ENCODE peak calls at places on chromosomes 13 and 19, in six cellular contexts. G is WTC11, Q is ascending aorta, H is RPMI7951, F is DMS 273 treated with DMSO at 0.1 percent for 48 hours, W is HFF-Myc. Y is an unnamed sample.

GRCh38 chr19:50994129-50994528 is 7.3 kb downstream of the KLK8 start:
- DNase-seq in G (no peak), Q (no peak), H (peak), F (no peak), W (no peak), Y (no peak)

GRCh38 chr19:1608414-1609391 is 3.4 kb upstream of the UQCR11 start:
- DNase-seq in G (no peak), Q (no peak), H (peak), F (no peak), W (no peak), Y (no peak)

GRCh38 chr13:98219685-98220084 is 42.6 kb upstream of the RNF113B start:
- DNase-seq in G (no peak), Q (no peak), H (no peak), F (no peak), W (no peak), Y (no peak)

GRCh38 chr19:24074720-24075119 is 12.3 kb upstream of the ZNF254 start:
- DNase-seq in G (no peak), Q (no peak), H (peak), F (no peak), W (no peak), Y (no peak)

GRCh38 chr13:48783181-48783630 is 129.5 kb downstream of the CYSLTR2 start:
- DNase-seq in G (no peak), Q (peak), H (peak), F (peak), W (peak), Y (no peak)

GRCh38 chr13:48839171-48839570 is 136.5 kb upstream of the FNDC3A start:
- DNase-seq in G (no peak), Q (no peak), H (no peak), F (no peak), W (no peak), Y (no peak)

GRCh38 chr19:1490020-1490310 is 185 bp downstream of the PCSK4 start:
- DNase-seq in G (no peak), Q (no peak), H (no peak), F (no peak), W (no peak), Y (no peak)

GRCh38 chr19:33348301-33349010 is 25.1 kb upstream of the CEBPG start:
- DNase-seq in G (no peak), Q (no peak), H (peak), F (no peak), W (no peak), Y (no peak)

GRCh38 chr13:77422724-77423123 is 95.8 kb upstream of the MYCBP2 start:
- DNase-seq in G (no peak), Q (no peak), H (no peak), F (no peak), W (no peak), Y (no peak)

GRCh38 chr13:73715114-73715909 is 418.9 kb downstream of the KLF12 start:
- DNase-seq in G (no peak), Q (no peak), H (no peak), F (no peak), W (no peak), Y (no peak)

GRCh38 chr13:111158136-111158805 is 43.2 kb downstream of the ARHGEF7 start:
- DNase-seq in G (no peak), Q (no peak), H (no peak), F (no peak), W (no peak), Y (no peak)

GRCh38 chr19:7418575-7418974 is 69.8 kb downstream of the ARHGEF18 start:
- DNase-seq in G (no peak), Q (no peak), H (no peak), F (no peak), W (no peak), Y (no peak)

GRCh38 chr19:55451522-55452380 is 8.7 kb upstream of the SHISA7 start:
- DNase-seq in G (no peak), Q (no peak), H (no peak), F (no peak), W (no peak), Y (no peak)

GRCh38 chr13:102195566-102196462 is 206.0 kb downstream of the FGF14 start:
- DNase-seq in G (no peak), Q (no peak), H (peak), F (no peak), W (peak), Y (no peak)

GRCh38 chr19:23957660-23958281 is 43.1 kb downstream of the ZNF726 start:
- DNase-seq in G (no peak), Q (no peak), H (peak), F (peak), W (peak), Y (no peak)

GRCh38 chr13:76293346-76293745 is 592.9 kb downstream of the KCTD12 start:
- DNase-seq in G (no peak), Q (no peak), H (no peak), F (no peak), W (no peak), Y (no peak)

GRCh38 chr19:10868872-10869547 is 2.3 kb upstream of the CARM1 start:
- DNase-seq in G (no peak), Q (no peak), H (no peak), F (no peak), W (no peak), Y (no peak)

GRCh38 chr13:21347753-21348318 is 111.3 kb downstream of the ZDHHC20 start:
- DNase-seq in G (peak), Q (no peak), H (no peak), F (no peak), W (no peak), Y (no peak)

GRCh38 chr13:19587635-19588300 is 26.4 kb upstream of the TPTE2 start:
- DNase-seq in G (no peak), Q (no peak), H (peak), F (no peak), W (no peak), Y (no peak)

GRCh38 chr13:51355217-51355616 is 15.7 kb downstream of the SERPINE3 start:
- DNase-seq in G (no peak), Q (no peak), H (no peak), F (no peak), W (no peak), Y (no peak)

GRCh38 chr19:23525265-23525862 is 130.1 kb upstream of the ZNF91 start:
- DNase-seq in G (no peak), Q (no peak), H (no peak), F (no peak), W (no peak), Y (no peak)

GRCh38 chr13:110306340-110306959 is 507 bp downstream of the COL4A1 start:
- DNase-seq in G (peak), Q (peak), H (peak), F (no peak), W (no peak), Y (no peak)

GRCh38 chr13:24208314-24208713 is 47.8 kb downstream of the SPATA13 start:
- DNase-seq in G (no peak), Q (no peak), H (peak), F (no peak), W (peak), Y (no peak)

GRCh38 chr13:111156421-111156820 is 41.3 kb downstream of the ARHGEF7 start:
- DNase-seq in G (no peak), Q (no peak), H (no peak), F (no peak), W (no peak), Y (no peak)

GRCh38 chr13:72431981-72432617 is 295.3 kb downstream of the MZT1 start:
- DNase-seq in G (no peak), Q (no peak), H (no peak), F (no peak), W (no peak), Y (no peak)

GRCh38 chr13:30985637-30986205 is 53.3 kb downstream of the TEX26 start:
- DNase-seq in G (no peak), Q (no peak), H (peak), F (no peak), W (peak), Y (no peak)

GRCh38 chr13:103883152-103883551 is 816.9 kb upstream of the SLC10A2 start:
- DNase-seq in G (peak), Q (peak), H (peak), F (no peak), W (no peak), Y (no peak)

GRCh38 chr13:50225188-50226155 is 210.2 kb downstream of the KCNRG start:
- DNase-seq in G (no peak), Q (no peak), H (no peak), F (no peak), W (no peak), Y (no peak)

GRCh38 chr13:95154441-95154886 is 146.8 kb downstream of the ABCC4 start:
- DNase-seq in G (no peak), Q (no peak), H (no peak), F (no peak), W (no peak), Y (no peak)

GRCh38 chr13:20148501-20149183 is 12.2 kb downstream of the GJA3 start:
- DNase-seq in G (no peak), Q (no peak), H (no peak), F (no peak), W (no peak), Y (no peak)

GRCh38 chr13:100648354-100648753 is 26.2 kb downstream of the TMTC4 start:
- DNase-seq in G (no peak), Q (no peak), H (no peak), F (no peak), W (no peak), Y (no peak)

GRCh38 chr13:85508683-85509329 is 290.4 kb downstream of the SLITRK6 start:
- DNase-seq in G (peak), Q (no peak), H (no peak), F (no peak), W (no peak), Y (no peak)

GRCh38 chr13:29940715-29941114 is 90.3 kb upstream of the UBL3 start:
- DNase-seq in G (no peak), Q (no peak), H (no peak), F (no peak), W (no peak), Y (no peak)

GRCh38 chr13:110347535-110348308 is 40.6 kb downstream of the COL4A2 start:
- DNase-seq in G (no peak), Q (peak), H (peak), F (no peak), W (no peak), Y (no peak)

GRCh38 chr13:52348983-52349780 is 56.8 kb downstream of the THSD1 start:
- DNase-seq in G (no peak), Q (no peak), H (peak), F (no peak), W (peak), Y (no peak)

GRCh38 chr13:50706505-50706904 is 137.0 kb downstream of the DLEU7 start:
- DNase-seq in G (no peak), Q (no peak), H (no peak), F (no peak), W (no peak), Y (no peak)

GRCh38 chr13:110166598-110166997 is 140.4 kb downstream of the COL4A1 start:
- DNase-seq in G (no peak), Q (no peak), H (no peak), F (no peak), W (no peak), Y (no peak)

GRCh38 chr13:24842533-24843278 is 78.7 kb downstream of the RNF17 start:
- DNase-seq in G (no peak), Q (no peak), H (peak), F (no peak), W (no peak), Y (no peak)

GRCh38 chr19:16737909-16738308 is 18.3 kb downstream of the NWD1 start:
- DNase-seq in G (no peak), Q (no peak), H (no peak), F (peak), W (peak), Y (no peak)

Y was measured in cortex of kidney.